ENCODE peak calls at places on chromosomes 12 and 14, in eight cellular contexts. Q is brain microvascular endothelial cell; F is NB4; H is GM12878; J is adipocyte; R is CD8-positive, alpha-beta memory T cell; M is AG09309; U is psoas muscle. G is an unnamed sample.

GRCh38 chr14:64178814-64179213 is 115.4 kb downstream of the ESR2 start:
- DNase-seq in Q (no peak), F (no peak), H (no peak), J (no peak), R (no peak), M (no peak), U (no peak), G (no peak)

GRCh38 chr12:50984899-50985298 is 32.6 kb downstream of the HIGD1C start:
- DNase-seq in Q (peak), F (no peak), H (no peak), J (no peak), R (no peak), M (no peak), U (no peak), G (no peak)

GRCh38 chr12:131908716-131909595 is 14.5 kb downstream of the ULK1 start:
- DNase-seq in Q (no peak), F (no peak), H (no peak), J (no peak), R (no peak), M (no peak), U (no peak), G (no peak)

GRCh38 chr14:73829526-73830431 is 21.9 kb upstream of the PTGR2 start:
- DNase-seq in Q (peak), F (peak), H (peak), J (peak), R (no peak), M (peak), U (no peak), G (no peak)

GRCh38 chr12:115322275-115322674 is 638.3 kb upstream of the TBX3 start:
- DNase-seq in Q (peak), F (no peak), H (peak), J (peak), R (no peak), M (no peak), U (no peak), G (no peak)

GRCh38 chr12:45637706-45638105 is 91.8 kb upstream of the ARID2 start:
- DNase-seq in Q (peak), F (no peak), H (no peak), J (peak), R (no peak), M (no peak), U (no peak), G (no peak)

GRCh38 chr12:108641446-108642268 is 8.0 kb upstream of the SELPLG start:
- DNase-seq in Q (no peak), F (peak), H (no peak), J (no peak), R (no peak), M (no peak), U (no peak), G (no peak)

GRCh38 chr12:92062539-92063493 is 82.8 kb downstream of the BTG1 start:
- DNase-seq in Q (no peak), F (no peak), H (no peak), J (peak), R (no peak), M (no peak), U (no peak), G (no peak)

GRCh38 chr12:114774181-114774580 is 90.2 kb upstream of the TBX3 start:
- DNase-seq in Q (peak), F (no peak), H (no peak), J (no peak), R (no peak), M (no peak), U (no peak), G (no peak)

GRCh38 chr12:25056011-25056410 is 107.1 kb upstream of the BCAT1 start:
- DNase-seq in Q (no peak), F (no peak), H (no peak), J (no peak), R (no peak), M (no peak), U (no peak), G (no peak)

GRCh38 chr14:104281768-104282301 is 143.4 kb downstream of the KIF26A start:
- DNase-seq in Q (no peak), F (no peak), H (no peak), J (no peak), R (no peak), M (no peak), U (peak), G (no peak)

GRCh38 chr12:101891462-101891971 is 14.1 kb downstream of the DRAM1 start:
- DNase-seq in Q (peak), F (peak), H (peak), J (peak), R (no peak), M (peak), U (no peak), G (no peak)

GRCh38 chr14:102150636-102151195 is 11.0 kb downstream of the WDR20 start:
- DNase-seq in Q (no peak), F (no peak), H (no peak), J (no peak), R (no peak), M (no peak), U (no peak), G (no peak)

GRCh38 chr14:95046711-95047681 is 110.3 kb downstream of the DICER1 start:
- DNase-seq in Q (no peak), F (no peak), H (no peak), J (peak), R (no peak), M (no peak), U (no peak), G (no peak)

GRCh38 chr12:75459755-75460154 is 20.8 kb upstream of the GLIPR1 start:
- DNase-seq in Q (no peak), F (no peak), H (no peak), J (no peak), R (no peak), M (no peak), U (no peak), G (no peak)

GRCh38 chr14:91573894-91574837 is 64.1 kb upstream of the PPP4R3A start:
- DNase-seq in Q (peak), F (peak), H (peak), J (peak), R (peak), M (peak), U (peak), G (peak)

GRCh38 chr12:78191611-78192010 is 360.9 kb downstream of the NAV3 start:
- DNase-seq in Q (no peak), F (no peak), H (no peak), J (peak), R (no peak), M (no peak), U (no peak), G (no peak)

GRCh38 chr12:23450810-23451209 is 498.7 kb downstream of the SOX5 start:
- DNase-seq in Q (no peak), F (no peak), H (no peak), J (no peak), R (no peak), M (no peak), U (no peak), G (no peak)

GRCh38 chr14:99510556-99511139 is 29.4 kb downstream of the CCNK start:
- DNase-seq in Q (no peak), F (no peak), H (no peak), J (no peak), R (no peak), M (no peak), U (no peak), G (no peak)

GRCh38 chr14:25413058-25413457 is 363.1 kb upstream of the STXBP6 start:
- DNase-seq in Q (no peak), F (no peak), H (no peak), J (no peak), R (no peak), M (no peak), U (no peak), G (no peak)

GRCh38 chr12:13205809-13206559 is 9.5 kb downstream of the EMP1 start:
- DNase-seq in Q (peak), F (peak), H (no peak), J (peak), R (no peak), M (peak), U (no peak), G (peak)

GRCh38 chr14:33916663-33917565 is 34.0 kb downstream of the EGLN3 start:
- DNase-seq in Q (peak), F (no peak), H (no peak), J (no peak), R (no peak), M (no peak), U (no peak), G (peak)

GRCh38 chr12:3600039-3600720 is 109.2 kb downstream of the PRMT8 start:
- DNase-seq in Q (no peak), F (no peak), H (no peak), J (no peak), R (no peak), M (no peak), U (no peak), G (no peak)

GRCh38 chr12:54853933-54854538 is at the start of gene MUCL1:
- DNase-seq in Q (peak), F (peak), H (peak), J (peak), R (peak), M (peak), U (no peak), G (peak)

GRCh38 chr12:22700126-22700525 is 75.2 kb downstream of the ETNK1 start:
- DNase-seq in Q (peak), F (no peak), H (no peak), J (no peak), R (no peak), M (no peak), U (no peak), G (no peak)

GRCh38 chr12:122159879-122160278 is 14.1 kb downstream of the IL31 start:
- DNase-seq in Q (no peak), F (no peak), H (no peak), J (no peak), R (no peak), M (no peak), U (no peak), G (no peak)

DNA sequence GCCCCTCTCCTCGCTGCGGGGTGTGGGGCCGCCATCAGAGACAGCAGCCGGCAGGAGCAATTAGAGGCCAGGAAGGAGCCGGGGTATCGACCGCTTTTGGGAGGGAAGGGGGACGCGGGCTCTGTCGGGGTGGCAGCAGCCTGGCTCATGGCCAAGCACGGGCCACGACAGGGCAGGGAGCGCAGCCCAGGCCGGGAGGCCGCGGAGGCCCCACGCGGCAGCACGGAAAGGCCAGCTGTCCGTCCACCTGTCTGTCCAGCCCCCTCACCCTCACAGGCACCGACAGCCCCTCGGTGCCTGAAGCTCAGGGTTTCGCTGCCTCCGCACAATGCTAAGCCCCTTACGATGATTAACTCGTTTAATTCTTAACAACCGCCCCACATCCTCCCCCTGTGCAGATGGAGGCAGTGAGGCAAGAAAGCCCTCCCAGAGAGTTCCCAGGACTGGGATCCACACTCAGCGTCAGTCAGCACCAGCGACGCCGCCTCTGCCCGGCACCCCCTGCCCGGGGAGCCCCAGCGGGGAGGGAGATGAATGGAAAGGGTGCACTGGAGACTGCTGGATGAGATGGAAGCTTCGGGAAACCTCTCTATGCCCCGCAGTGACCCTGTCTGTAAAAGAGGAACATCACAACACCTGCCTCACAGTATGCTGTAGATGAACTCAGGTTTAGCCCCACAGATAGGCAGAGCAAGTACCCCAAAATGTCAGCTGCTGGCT is 23.7 kb downstream of the NCOR2 start:
- DNase-seq in Q (no peak), F (no peak), H (no peak), J (no peak), R (no peak), M (no peak), U (no peak), G (no peak)
- H3K4me3 ChIP-seq in Q (no peak), F (no peak), H (no peak), J (no peak), R (no peak), M (no peak), U (peak), G (no peak)

DNA sequence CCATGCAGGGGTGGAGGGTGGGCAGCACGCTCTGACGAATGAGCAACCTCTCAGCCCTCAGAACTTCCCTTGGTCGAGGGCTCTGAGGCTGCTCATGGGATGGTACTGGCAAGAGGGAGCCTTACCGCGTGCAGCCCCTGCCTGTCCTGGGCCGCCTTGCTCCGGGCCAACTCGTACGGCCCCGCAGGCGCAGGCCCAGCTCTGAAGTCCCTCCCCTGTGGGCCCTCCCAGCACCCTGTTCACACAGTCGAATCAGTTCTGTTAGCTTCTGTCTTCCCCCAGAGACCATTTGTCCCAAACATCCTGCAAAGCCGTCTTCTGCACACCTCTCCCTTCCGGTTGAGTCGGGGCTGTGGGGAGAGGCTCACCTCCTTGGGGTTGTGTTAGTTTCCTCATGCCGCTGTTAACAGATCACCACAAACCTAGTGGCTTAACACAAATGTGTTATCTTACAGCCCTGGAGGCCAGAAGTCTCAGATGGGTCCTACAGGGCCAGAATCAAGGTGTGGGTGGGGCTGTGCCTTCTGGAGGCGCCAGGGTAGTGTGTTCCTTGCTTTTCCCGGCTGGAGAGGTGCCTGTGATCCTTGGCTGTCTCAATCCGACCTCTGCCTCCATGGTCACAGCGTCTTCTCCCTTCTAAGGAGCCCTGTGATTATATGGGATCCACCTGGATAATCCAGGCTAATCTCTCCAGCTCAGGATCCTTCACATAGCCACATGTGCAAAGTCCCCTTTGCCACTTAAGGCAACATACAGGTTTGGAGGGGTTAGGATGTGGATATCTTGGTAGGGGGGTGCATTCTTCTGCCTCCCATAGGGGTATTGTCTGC is 901 bp upstream of the HVCN1 start:
- DNase-seq in Q (no peak), F (peak), H (peak), J (peak), R (peak), M (no peak), U (peak), G (peak)
- H3K4me3 ChIP-seq in Q (peak), F (peak), H (peak), J (peak), R (peak), M (peak), U (peak), G (peak)

GRCh38 chr14:40273417-40273816 is 841.2 kb upstream of the FBXO33 start:
- DNase-seq in Q (no peak), F (no peak), H (no peak), J (no peak), R (no peak), M (no peak), U (no peak), G (no peak)

GRCh38 chr14:40268236-40268635 is 836.0 kb upstream of the FBXO33 start:
- DNase-seq in Q (no peak), F (no peak), H (no peak), J (no peak), R (no peak), M (no peak), U (no peak), G (no peak)

GRCh38 chr14:40271480-40271879 is 839.2 kb upstream of the FBXO33 start:
- DNase-seq in Q (no peak), F (no peak), H (no peak), J (no peak), R (no peak), M (no peak), U (no peak), G (no peak)

GRCh38 chr14:40269436-40269835 is 837.2 kb upstream of the FBXO33 start:
- DNase-seq in Q (no peak), F (no peak), H (no peak), J (no peak), R (no peak), M (no peak), U (no peak), G (no peak)
- H3K4me3 ChIP-seq in Q (no peak), F (no peak), H (no peak), J (no peak), R (no peak), M (no peak), U (no peak), G (no peak)

GRCh38 chr12:49811961-49812401 is 16.2 kb downstream of the NCKAP5L start:
- DNase-seq in Q (no peak), F (peak), H (peak), J (no peak), R (no peak), M (no peak), U (no peak), G (no peak)
- H3K4me3 ChIP-seq in Q (no peak), F (no peak), H (peak), J (no peak), R (no peak), M (no peak), U (no peak), G (no peak)

GRCh38 chr12:120116443-120116791 is at the start of gene RAB35:
- DNase-seq in Q (no peak), F (no peak), H (no peak), J (no peak), R (no peak), M (no peak), U (no peak), G (no peak)

GRCh38 chr12:120118710-120119097 is 2.2 kb upstream of the RAB35 start:
- DNase-seq in Q (no peak), F (no peak), H (no peak), J (peak), R (no peak), M (peak), U (no peak), G (no peak)

GRCh38 chr12:120116792-120117651 is 469 bp upstream of the RAB35 start:
- DNase-seq in Q (peak), F (peak), H (no peak), J (peak), R (peak), M (peak), U (peak), G (peak)

GRCh38 chr12:120119395-120119973 is 2.9 kb upstream of the RAB35 start:
- DNase-seq in Q (no peak), F (no peak), H (peak), J (peak), R (no peak), M (no peak), U (no peak), G (no peak)

DNA sequence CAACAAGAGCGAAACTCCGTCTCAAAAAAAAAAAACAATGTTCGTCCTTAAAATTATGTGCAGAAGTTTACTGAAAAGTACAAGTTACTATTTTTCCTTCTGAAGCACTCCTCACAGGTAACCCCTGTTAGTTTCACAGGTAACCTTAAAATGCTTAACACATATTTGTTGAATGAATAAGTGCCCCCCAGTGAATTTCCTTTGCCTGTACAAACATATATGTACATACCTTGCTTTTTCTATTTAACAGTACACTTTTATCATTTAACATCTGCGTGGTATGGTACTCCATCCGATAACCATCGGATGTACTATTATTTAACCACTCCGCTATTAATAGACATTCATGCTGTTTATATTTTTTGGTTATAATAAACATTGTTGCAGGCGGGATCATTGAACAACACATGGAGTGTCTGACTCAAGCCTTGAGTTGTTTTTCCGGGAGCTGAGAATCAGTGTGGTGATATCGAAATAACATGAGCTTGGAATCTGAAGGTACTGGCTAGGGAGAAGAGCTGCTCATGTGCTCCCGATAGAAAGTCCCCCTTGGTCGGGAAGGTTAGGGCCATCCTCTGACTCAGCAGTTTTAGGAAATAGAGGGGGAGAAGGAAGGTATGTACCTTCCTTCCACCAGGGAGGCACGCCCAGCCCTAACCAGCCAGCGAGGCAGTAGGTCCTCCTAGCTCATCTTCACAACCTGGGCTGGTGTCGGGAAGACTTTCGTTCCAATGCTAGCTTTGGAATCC is 1.6 kb upstream of the RAB35 start:
- DNase-seq in Q (no peak), F (no peak), H (no peak), J (peak), R (no peak), M (no peak), U (no peak), G (no peak)
- H3K4me3 ChIP-seq in Q (peak), F (peak), H (peak), J (peak), R (peak), M (peak), U (peak), G (peak)

DNA sequence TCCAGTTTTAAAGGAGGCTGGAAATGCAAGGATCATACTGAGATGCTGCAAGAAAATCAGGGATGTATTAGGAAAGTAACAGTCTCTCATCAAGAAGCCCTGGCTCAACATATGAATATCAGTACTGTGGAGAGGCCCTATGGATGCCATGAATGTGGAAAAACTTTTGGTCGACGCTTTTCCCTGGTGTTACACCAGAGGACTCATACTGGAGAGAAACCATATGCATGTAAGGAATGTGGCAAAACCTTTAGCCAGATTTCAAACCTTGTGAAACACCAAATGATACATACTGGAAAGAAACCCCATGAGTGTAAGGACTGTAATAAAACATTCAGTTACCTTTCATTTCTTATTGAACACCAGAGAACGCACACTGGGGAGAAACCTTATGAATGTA is 24.5 kb downstream of the ZNF891 start:
- DNase-seq in Q (no peak), F (peak), H (no peak), J (no peak), R (no peak), M (no peak), U (no peak), G (no peak)
- H3K4me3 ChIP-seq in Q (no peak), F (no peak), H (no peak), J (peak), R (peak), M (no peak), U (no peak), G (no peak)

GRCh38 chr12:95701275-95701674 is 89.3 kb downstream of the NTN4 start:
- DNase-seq in Q (no peak), F (no peak), H (no peak), J (peak), R (no peak), M (no peak), U (no peak), G (no peak)
- H3K4me3 ChIP-seq in Q (no peak), F (no peak), H (no peak), J (no peak), R (no peak), M (no peak), U (no peak), G (no peak)

GRCh38 chr12:80712866-80713265 is 3.8 kb upstream of the MYF5 start:
- DNase-seq in Q (no peak), F (no peak), H (no peak), J (no peak), R (no peak), M (no peak), U (no peak), G (no peak)
- H3K4me3 ChIP-seq in Q (no peak), F (no peak), H (no peak), J (no peak), R (no peak), M (no peak), U (peak), G (no peak)